ENCODE peak calls at places on chromosomes 3 and 15, in eight cellular contexts. I is aorta, C is SK-N-SH, P is transverse colon, X is endodermal cell, A is heart left ventricle, F is adrenal gland, Q is right cardiac atrium. Y is an unnamed sample.

GRCh38 chr3:196726788-196727675 is 12.6 kb upstream of the PAK2 start:
- DNase-seq in A (no peak), X (no peak), Q (no peak), C (no peak), F (no peak), P (no peak), I (no peak), Y (no peak)

GRCh38 chr3:94162700-94163099 is 99.8 kb downstream of the NSUN3 start:
- DNase-seq in F (no peak), X (peak; percentile 57), I (no peak), C (no peak), Q (no peak), P (no peak), A (no peak), Y (no peak)

GRCh38 chr3:78139166-78139565 is 1099.3 kb downstream of the ROBO2 start:
- DNase-seq in A (no peak), C (no peak), F (no peak), P (no peak), I (no peak), Q (no peak), X (no peak), Y (no peak)

GRCh38 chr3:41464858-41465257 is 265.6 kb downstream of the CTNNB1 start:
- DNase-seq in X (no peak), F (peak; percentile 17), Q (no peak), P (no peak), A (no peak), I (no peak), C (no peak), Y (no peak)

GRCh38 chr3:64909757-64910475 is 222.1 kb upstream of the ADAMTS9 start:
- DNase-seq in X (peak; percentile 83), P (no peak), F (no peak), A (no peak), C (no peak), Q (no peak), I (no peak), Y (no peak)

GRCh38 chr3:196518999-196519737 is 4.0 kb upstream of the SMCO1 start:
- DNase-seq in C (peak; percentile 43), X (peak; percentile 90), A (peak; percentile 70), I (no peak), P (peak; percentile 60), Q (peak; percentile 61), F (peak; percentile 55), Y (peak; percentile 54)

GRCh38 chr3:156246939-156247725 is 126.8 kb downstream of the KCNAB1 start:
- DNase-seq in F (no peak), Q (no peak), C (no peak), A (no peak), P (no peak), X (no peak), I (no peak), Y (no peak)

GRCh38 chr15:78420766-78421165 is 17.2 kb upstream of the IREB2 start:
- DNase-seq in C (no peak), Q (no peak), X (no peak), F (no peak), I (no peak), P (no peak), A (no peak), Y (no peak)

GRCh38 chr3:187741403-187742350 is 3.6 kb downstream of the BCL6 start:
- DNase-seq in Q (peak; percentile 91), C (peak; percentile 40), P (peak; percentile 80), I (peak; percentile 89), A (peak; percentile 78), F (peak; percentile 78), X (peak; percentile 82), Y (peak; percentile 76)

GRCh38 chr15:82043726-82044372 is 2.0 kb downstream of the MEX3B start:
- DNase-seq in I (peak; percentile 75), C (peak; percentile 56), P (peak; percentile 10), X (no peak), Q (peak; percentile 60), F (no peak), A (no peak), Y (no peak)

GRCh38 chr15:29074045-29074444 is 188.3 kb downstream of the APBA2 start:
- DNase-seq in A (no peak), I (no peak), X (no peak), C (no peak), P (no peak), F (no peak), Q (no peak), Y (no peak)

GRCh38 chr3:114308830-114309229 is 15.0 kb downstream of the TIGIT start:
- DNase-seq in C (no peak), X (no peak), F (no peak), P (peak; percentile 33), Q (no peak), I (no peak), A (no peak), Y (no peak)

GRCh38 chr3:88626426-88627120 is 476.8 kb downstream of the C3orf38 start:
- DNase-seq in C (no peak), P (no peak), F (no peak), Q (no peak), A (no peak), I (no peak), X (no peak), Y (no peak)

GRCh38 chr3:115996420-115997108 is 373.3 kb downstream of the GAP43 start:
- DNase-seq in X (no peak), Q (no peak), F (no peak), A (no peak), C (no peak), I (no peak), P (no peak), Y (no peak)

GRCh38 chr15:100863406-100864198 is 16.0 kb upstream of the ALDH1A3 start:
- DNase-seq in F (no peak), I (peak; percentile 59), X (peak; percentile 10), C (no peak), Q (peak; percentile 70), A (peak; percentile 76), P (peak; percentile 51), Y (no peak)

GRCh38 chr3:152320201-152320617 is 51.5 kb downstream of the MBNL1 start:
- DNase-seq in A (no peak), X (no peak), I (no peak), Q (no peak), C (peak; percentile 61), F (no peak), P (no peak), Y (no peak)

GRCh38 chr15:32669870-32670623 is 28.5 kb downstream of the SCG5 start:
- DNase-seq in F (no peak), Q (peak; percentile 65), C (peak; percentile 87), X (no peak), A (no peak), I (no peak), P (no peak), Y (no peak)

GRCh38 chr3:110708166-110708565 is 363.4 kb upstream of the NECTIN3 start:
- DNase-seq in C (no peak), F (no peak), A (no peak), Q (no peak), I (no peak), X (no peak), P (no peak), Y (no peak)

GRCh38 chr3:107578091-107578490 is 55.3 kb downstream of the BBX start:
- DNase-seq in Q (no peak), X (no peak), C (no peak), A (no peak), F (no peak), P (no peak), I (no peak), Y (no peak)

GRCh38 chr15:45714501-45715488 is 80.0 kb downstream of the SQOR start:
- DNase-seq in F (peak; percentile 44), C (peak; percentile 56), P (peak; percentile 65), Q (peak; percentile 63), X (peak; percentile 91), I (no peak), A (peak; percentile 49), Y (peak; percentile 56)

GRCh38 chr15:44654858-44655257 is 8.6 kb downstream of the SPG11 start:
- DNase-seq in C (no peak), Q (no peak), A (no peak), X (no peak), F (no peak), I (no peak), P (no peak), Y (no peak)

GRCh38 chr3:154818676-154819255 is 261.4 kb upstream of the MME start:
- DNase-seq in P (no peak), F (no peak), X (no peak), C (no peak), I (no peak), Q (no peak), A (no peak), Y (no peak)

DNA sequence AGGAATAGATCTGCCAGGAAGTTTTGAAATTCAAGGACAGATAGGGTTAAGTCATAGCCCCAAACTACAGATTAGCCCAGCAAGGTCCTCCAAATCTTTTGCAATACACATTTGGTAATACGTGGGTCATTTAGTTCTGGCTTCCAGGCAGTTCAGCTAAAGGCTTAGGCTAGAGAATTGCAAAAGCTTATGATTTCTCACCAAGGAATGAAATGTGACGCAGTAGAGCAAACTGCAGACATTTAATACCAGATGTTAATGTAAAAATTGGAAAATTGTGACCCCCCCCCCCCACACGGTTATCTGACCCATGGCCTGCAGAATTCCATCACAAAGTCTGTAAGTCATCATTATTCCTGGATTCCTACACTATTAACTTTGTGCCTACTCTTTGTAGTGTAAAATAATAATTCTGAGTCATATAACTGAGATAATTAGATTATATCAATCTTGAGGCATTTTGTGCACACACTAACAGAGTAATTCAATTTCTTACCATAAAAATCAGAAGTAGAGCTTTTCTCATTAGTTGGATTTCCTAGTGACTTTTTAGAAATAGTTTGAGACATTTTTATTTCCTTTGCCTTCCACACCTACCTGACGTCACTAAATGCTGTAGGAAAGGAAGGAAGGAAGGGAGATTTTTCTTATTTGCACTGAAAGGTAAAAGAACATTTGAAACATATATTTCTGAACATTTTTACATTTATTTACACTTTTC is 235.2 kb downstream of the DTWD1 start:
- DNase-seq in P (no peak), X (no peak), I (no peak), F (peak; percentile 47), C (no peak), Q (no peak), A (no peak), Y (no peak)
- H3K4me1 ChIP-seq in P (no peaks in the 10 kb centered on the region), X (no peaks in the 10 kb centered on the region), I (peaks cover 3% of the 10 kb centered on the region), F (peaks cover 20% of the 10 kb centered on the region), C (peaks cover 5% of the 10 kb centered on the region), Q (peaks cover 2% of the 10 kb centered on the region), A (no peaks in the 10 kb centered on the region), Y (no peaks in the 10 kb centered on the region)

GRCh38 chr15:67137319-67137718 is 71.9 kb downstream of the SMAD3 start:
- DNase-seq in X (peak; percentile 3), I (no peak), P (no peak), C (no peak), F (no peak), A (no peak), Q (no peak), Y (no peak)
- H3K4me3 ChIP-seq in X (no peak overlapping the region), I (no peak overlapping the region), P (no peak overlapping the region), C (no peak overlapping the region), F (no peak overlapping the region), A (peak overlapping the region; percentile 39), Q (no peak overlapping the region), Y (no peak overlapping the region)

GRCh38 chr3:181629701-181630100 is 82.0 kb upstream of the SOX2 start:
- DNase-seq in X (no peak), A (no peak), F (no peak), C (no peak), P (no peak), I (no peak), Q (no peak), Y (no peak)
- H3K27ac ChIP-seq in X (no peak overlapping the region), A (no peak overlapping the region), F (no peak overlapping the region), C (peak overlapping the region; percentile 26), P (no peak overlapping the region), I (no peak overlapping the region), Q (no peak overlapping the region), Y (no peak overlapping the region)

DNA sequence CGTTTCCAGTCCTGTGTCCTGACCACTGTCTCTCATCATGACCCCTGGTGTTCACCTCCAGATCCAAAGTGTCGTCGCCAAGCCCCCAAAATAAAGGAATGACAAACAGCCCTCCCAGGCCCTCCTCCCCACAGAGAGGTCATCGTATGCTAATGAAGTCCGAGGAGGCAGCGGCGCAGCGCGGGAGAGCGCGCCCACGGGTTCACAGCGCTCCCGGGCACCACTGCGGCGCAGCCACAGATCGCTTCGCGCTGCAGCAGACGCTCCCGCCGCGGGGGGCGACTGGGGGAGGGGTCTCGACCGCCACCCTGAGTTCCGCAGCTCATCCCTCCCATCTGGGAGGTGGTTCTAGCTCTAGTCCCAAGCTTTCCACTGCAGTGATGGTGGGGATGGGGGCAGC is 1.3 kb downstream of the DGKG start:
- DNase-seq in F (no peak), X (peak; percentile 74), Q (peak; percentile 63), P (no peak), A (peak; percentile 55), I (peak; percentile 81), C (peak; percentile 80), Y (no peak)
- H3K4me1 ChIP-seq in F (peaks cover 27% of the 10 kb centered on the region), X (peaks cover 5% of the 10 kb centered on the region), Q (peaks cover 2% of the 10 kb centered on the region), P (peaks cover 10% of the 10 kb centered on the region), A (no peaks in the 10 kb centered on the region), I (no peaks in the 10 kb centered on the region), C (peaks cover 14% of the 10 kb centered on the region), Y (no peaks in the 10 kb centered on the region)

Y was measured in lung.